ENCODE peak calls at places on chromosomes 1 and 21, in six cellular contexts. B is cardiac fibroblast, G is neural progenitor cell, A is uterus, M is ovary, L is GM06990. K is an unnamed sample.

GRCh38 chr1:116568925-116569490 is 1.8 kb downstream of the CD58 start:
- DNase-seq in B (no peak), G (no peak), A (no peak), M (no peak), L (no peak), K (no peak)

GRCh38 chr21:32371913-32372314 is 20.9 kb downstream of the URB1 start:
- DNase-seq in B (peak), G (no peak), A (peak), M (peak), L (no peak), K (peak)

GRCh38 chr1:59701376-59701775 is 113.4 kb upstream of the HOOK1 start:
- DNase-seq in B (peak), G (no peak), A (no peak), M (no peak), L (no peak), K (no peak)

GRCh38 chr1:58783090-58783992 is 506 bp downstream of the JUN start:
- DNase-seq in B (peak), G (peak), A (peak), M (peak), L (no peak), K (peak)

GRCh38 chr1:13700521-13701273 is 709 bp downstream of the PRDM2 start:
- DNase-seq in B (peak), G (peak), A (peak), M (peak), L (peak), K (peak)

GRCh38 chr1:212782422-212783154 is 9.0 kb downstream of the NSL1 start:
- DNase-seq in B (peak), G (no peak), A (no peak), M (no peak), L (no peak), K (peak)

GRCh38 chr21:29849735-29850176 is 90.0 kb downstream of the GRIK1 start:
- DNase-seq in B (peak), G (peak), A (no peak), M (peak), L (peak), K (peak)

GRCh38 chr1:53654216-53655210 is 84.5 kb downstream of the GLIS1 start:
- DNase-seq in B (no peak), G (no peak), A (no peak), M (no peak), L (no peak), K (peak)

GRCh38 chr1:56330400-56331026 is 248.8 kb downstream of the PLPP3 start:
- DNase-seq in B (peak), G (no peak), A (no peak), M (no peak), L (peak), K (peak)

GRCh38 chr1:230854423-230854822 is 13.9 kb downstream of the C1orf198 start:
- DNase-seq in B (no peak), G (no peak), A (no peak), M (no peak), L (no peak), K (no peak)

GRCh38 chr1:247862756-247863155 is 5.8 kb downstream of the TRIM58 start:
- DNase-seq in B (no peak), G (no peak), A (no peak), M (no peak), L (no peak), K (no peak)

GRCh38 chr1:153793261-153793972 is 18.2 kb downstream of the SLC27A3 start:
- DNase-seq in B (no peak), G (peak), A (no peak), M (no peak), L (no peak), K (no peak)

GRCh38 chr21:44710756-44711326 is 531 bp downstream of the TSPEAR start:
- DNase-seq in B (no peak), G (peak), A (no peak), M (peak), L (no peak), K (no peak)

GRCh38 chr1:85584264-85584781 is 3.8 kb downstream of the CCN1 start:
- DNase-seq in B (peak), G (peak), A (no peak), M (no peak), L (no peak), K (peak)

GRCh38 chr1:151418048-151418447 is 18.7 kb downstream of the PSMB4 start:
- DNase-seq in B (no peak), G (no peak), A (no peak), M (no peak), L (no peak), K (no peak)
- TF ChIP-seq CTCF in B (no peak), G (no peak), A (no peak), M (no peak), L (no peak), K (no peak)

GRCh38 chr1:36108314-36108713 is 16.7 kb downstream of the COL8A2 start:
- DNase-seq in B (no peak), G (no peak), A (no peak), M (no peak), L (no peak), K (peak)
- H3K4me3 ChIP-seq in B (no peak), G (no peak), A (no peak), M (no peak), L (no peak), K (no peak)

DNA sequence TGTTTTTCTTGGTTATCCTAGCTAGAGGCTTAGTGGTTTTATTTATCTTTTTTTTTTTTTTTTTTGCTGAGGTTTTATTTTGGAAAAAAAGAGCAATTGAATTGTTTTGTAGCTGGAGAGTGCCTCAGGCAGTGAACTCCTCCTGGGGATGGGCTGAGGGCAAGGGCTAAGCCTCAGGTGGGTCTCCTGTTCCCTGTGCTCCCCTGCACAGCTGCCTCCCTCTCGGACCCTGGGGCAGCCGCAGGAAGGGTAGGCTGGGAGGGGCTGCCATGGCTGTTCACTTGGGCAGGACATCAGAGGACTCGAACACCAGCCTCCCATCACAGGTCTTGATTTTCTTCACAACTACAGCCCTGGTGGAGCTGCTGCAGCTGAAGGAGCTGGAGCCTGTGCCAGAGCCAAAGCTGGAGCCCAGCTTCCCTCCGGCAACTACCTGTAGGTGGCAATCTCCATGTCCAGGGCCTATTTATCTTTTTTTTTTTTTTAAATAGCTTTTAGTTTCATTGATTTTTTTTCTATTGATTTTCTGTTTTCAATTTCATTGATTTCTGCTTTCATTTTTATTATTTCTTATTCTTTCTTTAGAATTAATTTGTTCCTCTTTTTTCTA is 28.9 kb downstream of the LEPR start:
- DNase-seq in B (no peak), G (no peak), A (no peak), M (no peak), L (no peak), K (no peak)
- TF ChIP-seq CTCF in B (no peak), G (peak), A (no peak), M (no peak), L (no peak), K (peak)

GRCh38 chr1:151143057-151143435 is 3.4 kb downstream of the SEMA6C start:
- DNase-seq in B (no peak), G (peak), A (no peak), M (no peak), L (no peak), K (no peak)

GRCh38 chr1:151144474-151145157 is 1.8 kb downstream of the SEMA6C start:
- DNase-seq in B (peak), G (peak), A (no peak), M (no peak), L (no peak), K (no peak)

GRCh38 chr1:151143986-151144385 is 2.4 kb downstream of the SEMA6C start:
- DNase-seq in B (no peak), G (peak), A (no peak), M (no peak), L (no peak), K (no peak)

GRCh38 chr1:151145158-151146071 is 1.0 kb downstream of the SEMA6C start:
- DNase-seq in B (peak), G (peak), A (no peak), M (peak), L (no peak), K (no peak)

DNA sequence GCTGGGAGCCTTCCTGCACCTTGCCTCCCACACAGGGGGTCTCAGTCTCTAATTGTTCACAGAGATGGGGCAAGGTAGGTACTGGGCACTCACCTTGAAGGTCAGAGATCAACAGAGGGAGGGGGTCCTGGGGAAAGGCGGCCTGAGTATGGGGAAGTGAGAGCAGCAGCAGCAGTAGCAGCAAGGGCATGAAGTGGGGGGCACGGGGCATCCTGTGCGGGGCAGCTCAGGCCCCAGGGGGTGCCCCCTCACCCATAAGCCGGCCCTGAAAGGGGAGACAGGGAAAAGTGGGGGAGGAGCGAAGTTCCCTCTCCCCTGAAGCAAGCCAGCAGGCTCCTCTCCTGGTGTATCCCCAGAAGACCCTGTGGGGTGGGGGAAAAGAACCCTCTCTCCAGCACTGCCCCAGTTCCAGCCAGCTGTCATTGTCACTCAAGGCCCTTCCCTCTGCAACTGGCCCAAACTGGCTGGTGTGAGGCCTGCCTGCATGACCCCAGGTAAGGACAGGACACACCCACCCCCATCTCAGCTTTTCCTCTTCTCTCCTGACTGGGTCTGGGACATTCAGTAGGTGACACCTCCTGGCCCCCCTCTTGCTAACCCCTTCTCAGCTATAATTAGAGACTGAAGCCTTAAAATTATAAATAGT is 3.9 kb downstream of the SEMA6C start:
- DNase-seq in B (no peak), G (peak), A (no peak), M (no peak), L (no peak), K (no peak)
- H3K4me3 ChIP-seq in B (no peak), G (no peak), A (no peak), M (no peak), L (no peak), K (no peak)

GRCh38 chr1:162912061-162912667 is 51.2 kb upstream of the CCDC190 start:
- DNase-seq in B (no peak), G (no peak), A (no peak), M (no peak), L (no peak), K (no peak)
- TF ChIP-seq CTCF in B (no peak), G (no peak), A (no peak), M (no peak), L (no peak), K (no peak)

GRCh38 chr1:15916417-15916816 is 59.5 kb downstream of the ZBTB17 start:
- DNase-seq in B (no peak), G (no peak), A (no peak), M (no peak), L (no peak), K (no peak)
- H3K4me3 ChIP-seq in B (no peak), G (no peak), A (no peak), M (no peak), L (no peak), K (no peak)

GRCh38 chr1:47972864-47973437 is 24.2 kb downstream of the TRABD2B start:
- DNase-seq in B (no peak), G (peak), A (no peak), M (no peak), L (no peak), K (no peak)
- TF ChIP-seq CTCF in B (peak), G (peak), A (no peak), M (no peak), L (peak), K (no peak)